ENCODE peak calls at places on chromosomes 1 and 21, in seven cellular contexts. R, J, P, S, D, G and U are unnamed samples. For H3K4me1, the result is how much of the 10 kb centered on the place peaks cover.

GRCh38 chr1:244011251-244011650 is 39.8 kb upstream of the ZBTB18 start:
- DNase-seq in R (peak), J (no peak), P (no peak), S (no peak), D (no peak), G (no peak), U (no peak)

GRCh38 chr1:8145525-8145924 is 119.4 kb upstream of the ERRFI1 start:
- DNase-seq in R (no peak), J (no peak), P (no peak), S (no peak), D (no peak), G (no peak), U (no peak)

GRCh38 chr1:27581823-27582243 is 22.1 kb downstream of the AHDC1 start:
- DNase-seq in R (no peak), J (no peak), P (no peak), S (no peak), D (no peak), G (no peak), U (peak)

GRCh38 chr1:47174621-47175020 is 15.2 kb downstream of the PDZK1IP1 start:
- DNase-seq in R (no peak), J (no peak), P (no peak), S (peak), D (no peak), G (peak), U (no peak)

GRCh38 chr1:156489166-156489934 is 11.2 kb downstream of the MEF2D start:
- DNase-seq in R (peak), J (peak), P (peak), S (no peak), D (no peak), G (no peak), U (peak)

GRCh38 chr1:234589064-234589765 is 20.8 kb downstream of the IRF2BP2 start:
- DNase-seq in R (no peak), J (no peak), P (no peak), S (peak), D (no peak), G (no peak), U (no peak)

GRCh38 chr21:42836767-42837301 is 42.5 kb downstream of the WDR4 start:
- DNase-seq in R (no peak), J (no peak), P (no peak), S (peak), D (peak), G (peak), U (no peak)

GRCh38 chr21:30083120-30083945 is 83.3 kb downstream of the CLDN17 start:
- DNase-seq in R (no peak), J (no peak), P (no peak), S (no peak), D (no peak), G (peak), U (no peak)

GRCh38 chr1:206796984-206797402 is 24.7 kb upstream of the IL10 start:
- DNase-seq in R (no peak), J (no peak), P (peak), S (no peak), D (no peak), G (no peak), U (no peak)

GRCh38 chr21:34012640-34013039 is 60.7 kb upstream of the MRPS6 start:
- DNase-seq in R (no peak), J (no peak), P (no peak), S (no peak), D (no peak), G (no peak), U (no peak)

DNA sequence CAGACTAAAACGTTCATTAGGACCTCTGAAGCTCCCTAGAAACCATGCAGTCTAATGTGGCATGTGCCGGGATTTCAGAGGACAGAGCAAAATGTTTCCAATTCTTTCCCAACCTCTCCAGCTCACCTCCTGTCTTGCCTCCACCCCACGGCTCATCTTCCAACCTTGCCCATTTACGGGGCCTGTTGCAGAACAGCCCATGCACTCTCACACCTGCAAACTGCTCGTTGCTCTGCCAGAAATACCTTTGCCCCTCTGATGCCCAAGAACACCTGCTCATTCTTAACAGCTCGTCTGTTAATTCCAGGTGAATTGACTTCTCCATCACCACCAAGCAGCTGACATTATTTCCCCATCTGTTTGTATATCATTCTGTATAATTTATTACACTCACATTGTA is 53.9 kb upstream of the LBR start:
- DNase-seq in R (no peak), J (no peak), P (no peak), S (peak), D (no peak), G (peak), U (no peak)
- H3K4me1 ChIP-seq in R (under half), J (under half), P (under half), S (under half), D (half or more), G (under half), U (under half)

GRCh38 chr1:53198241-53198651 is 1.6 kb downstream of the CPT2 start:
- DNase-seq in R (no peak), J (peak), P (no peak), S (no peak), D (no peak), G (no peak), U (no peak)

GRCh38 chr1:53207726-53208125 is 11.1 kb downstream of the CPT2 start:
- DNase-seq in R (no peak), J (no peak), P (no peak), S (no peak), D (no peak), G (no peak), U (no peak)

GRCh38 chr1:53197301-53198205 is 929 bp downstream of the CPT2 start:
- DNase-seq in R (no peak), J (no peak), P (no peak), S (no peak), D (no peak), G (no peak), U (no peak)

GRCh38 chr1:53206735-53207379 is 10.2 kb downstream of the CPT2 start:
- DNase-seq in R (no peak), J (no peak), P (no peak), S (no peak), D (no peak), G (no peak), U (no peak)

GRCh38 chr1:53203466-53203865 is 6.8 kb downstream of the CPT2 start:
- DNase-seq in R (no peak), J (no peak), P (no peak), S (no peak), D (no peak), G (no peak), U (no peak)
- TF ChIP-seq POLR2A in R (no peak), J (no peak), P (no peak), S (no peak), D (no peak), G (no peak), U (no peak)

GRCh38 chr1:119286587-119287181 is 81.9 kb upstream of the HAO2 start:
- DNase-seq in R (peak), J (no peak), P (no peak), S (no peak), D (no peak), G (peak), U (peak)
- TF ChIP-seq CTCF in R (peak), J (no peak), P (no peak), S (no peak), D (peak), G (peak), U (peak)

GRCh38 chr1:62209931-62210595 is 15.4 kb downstream of the L1TD1 start:
- DNase-seq in R (no peak), J (no peak), P (no peak), S (no peak), D (no peak), G (no peak), U (no peak)
- H3K4me1 ChIP-seq in R (under half), J (under half), P (under half), S (under half), D (under half), G (under half), U (under half)

GRCh38 chr1:227726924-227727599 is 8.0 kb downstream of the JMJD4 start:
- DNase-seq in R (no peak), J (no peak), P (no peak), S (peak), D (no peak), G (no peak), U (no peak)

GRCh38 chr1:227729144-227729880 is 5.8 kb downstream of the JMJD4 start:
- DNase-seq in R (no peak), J (peak), P (no peak), S (no peak), D (no peak), G (peak), U (no peak)

GRCh38 chr1:227728059-227728891 is 6.8 kb downstream of the JMJD4 start:
- DNase-seq in R (peak), J (peak), P (peak), S (peak), D (peak), G (peak), U (peak)

GRCh38 chr1:227729881-227730629 is 5.0 kb downstream of the JMJD4 start:
- DNase-seq in R (peak), J (peak), P (peak), S (no peak), D (no peak), G (peak), U (peak)

GRCh38 chr1:227728892-227729143 is 6.3 kb downstream of the JMJD4 start:
- DNase-seq in R (no peak), J (no peak), P (no peak), S (no peak), D (no peak), G (no peak), U (no peak)
- TF ChIP-seq POLR2A in R (no peak), J (no peak), P (no peak), S (no peak), D (no peak), G (no peak), U (no peak)

GRCh38 chr1:225578247-225578646 is 74.7 kb downstream of the ENAH start:
- DNase-seq in R (no peak), J (no peak), P (no peak), S (no peak), D (no peak), G (no peak), U (no peak)

GRCh38 chr1:225577243-225577642 is 75.7 kb downstream of the ENAH start:
- DNase-seq in R (peak), J (no peak), P (no peak), S (no peak), D (no peak), G (no peak), U (no peak)

GRCh38 chr1:225573216-225573615 is 79.7 kb downstream of the ENAH start:
- DNase-seq in R (no peak), J (no peak), P (no peak), S (no peak), D (no peak), G (no peak), U (no peak)

GRCh38 chr1:225567789-225568188 is 85.1 kb downstream of the ENAH start:
- DNase-seq in R (no peak), J (no peak), P (no peak), S (no peak), D (no peak), G (no peak), U (no peak)

GRCh38 chr1:225572422-225572821 is 80.5 kb downstream of the ENAH start:
- DNase-seq in R (peak), J (no peak), P (no peak), S (no peak), D (no peak), G (no peak), U (no peak)
- TF ChIP-seq CTCF in R (peak), J (no peak), P (no peak), S (no peak), D (no peak), G (no peak), U (no peak)

DNA sequence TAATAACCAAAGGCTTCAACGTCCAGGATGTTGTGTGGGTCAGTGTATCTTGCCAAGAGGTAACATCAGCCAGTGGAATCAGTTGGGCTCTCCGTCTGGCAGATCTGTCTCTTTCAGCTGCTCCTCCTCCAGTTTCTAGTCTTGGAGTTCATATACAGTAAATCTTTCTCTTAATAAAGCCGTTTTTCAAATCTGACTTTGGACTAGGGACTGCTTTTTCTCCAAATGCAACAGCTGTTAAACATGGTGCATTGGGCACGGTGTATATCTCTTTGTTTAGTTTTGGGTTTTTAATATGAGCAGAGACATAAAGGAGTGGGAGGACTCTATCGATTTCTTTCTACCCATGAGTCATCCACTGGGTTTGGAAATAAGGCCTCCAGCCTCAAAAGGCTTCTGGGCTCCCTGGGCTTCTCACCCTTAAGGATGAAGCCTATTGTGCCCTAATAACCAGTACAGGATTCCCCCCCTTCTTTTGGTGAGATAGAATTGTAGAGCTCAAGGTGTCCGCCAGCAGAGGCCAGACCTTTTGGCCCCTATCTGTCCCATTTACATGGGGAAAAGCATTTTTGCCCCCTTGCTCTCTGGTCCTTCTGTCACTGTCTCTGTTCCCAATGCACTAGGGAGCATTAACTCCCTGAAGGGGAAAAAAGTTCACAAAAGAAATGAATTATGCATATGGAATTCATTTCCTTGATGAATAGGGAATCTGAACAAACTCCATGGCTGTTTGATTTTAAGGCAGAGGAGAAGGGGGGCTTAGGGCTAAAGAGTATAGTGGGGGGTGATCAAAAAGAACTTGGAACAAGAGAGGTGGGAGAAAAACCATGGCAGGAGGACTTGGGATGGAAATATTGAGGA is 86.0 kb downstream of the PBX1 start:
- DNase-seq in R (peak), J (no peak), P (no peak), S (no peak), D (no peak), G (no peak), U (no peak)
- H3K4me1 ChIP-seq in R (under half), J (under half), P (half or more), S (half or more), D (under half), G (under half), U (under half)

GRCh38 chr1:212858055-212858460 is at the start of gene FLVCR1:
- DNase-seq in R (peak), J (peak), P (peak), S (peak), D (peak), G (peak), U (peak)
- TF ChIP-seq POLR2A in R (peak), J (peak), P (peak), S (no peak), D (no peak), G (peak), U (no peak)

DNA sequence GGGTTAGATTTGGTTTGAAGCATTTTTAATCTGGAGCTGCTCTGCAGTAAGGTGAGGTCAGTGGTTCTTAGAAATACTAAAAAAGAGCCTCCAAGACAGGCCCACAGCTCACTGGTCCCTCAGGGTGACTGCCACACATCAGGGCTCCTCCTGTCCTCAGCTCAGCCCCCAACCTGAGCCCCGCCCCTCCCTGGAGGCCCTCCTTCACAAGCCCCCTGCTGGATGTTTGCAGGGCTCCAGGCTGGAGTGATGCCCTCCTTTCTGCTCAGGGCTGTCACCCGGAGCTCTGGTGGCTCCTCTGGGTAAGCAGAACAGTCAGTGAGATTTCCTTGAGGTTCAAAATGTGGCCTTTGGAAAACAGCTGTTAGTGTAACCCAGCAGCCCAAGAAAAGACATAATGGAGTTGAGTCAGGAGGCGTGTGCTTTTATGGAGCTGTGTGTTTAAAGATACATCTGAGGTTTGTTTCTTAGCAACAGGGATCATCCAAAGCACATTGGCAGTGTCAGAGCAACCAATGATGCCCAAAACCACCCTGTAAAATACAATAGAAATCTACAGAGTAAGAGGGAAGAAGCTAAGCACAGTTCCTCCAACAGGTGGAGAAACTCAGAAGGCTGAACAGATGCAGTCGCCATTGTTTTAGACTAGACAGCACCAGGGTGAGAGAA is 21.4 kb downstream of the STUM start:
- DNase-seq in R (no peak), J (no peak), P (no peak), S (no peak), D (peak), G (peak), U (no peak)
- TF ChIP-seq CTCF in R (no peak), J (no peak), P (no peak), S (no peak), D (no peak), G (peak), U (no peak)